ENCODE peak calls at places on chromosomes 2 and 18, in nine cellular contexts. X is aorta; E is small intestine; L is stimulated activated CD8-positive, alpha-beta memory T cell treated with anti-CD3 and anti-CD28 coated beads, Interleukin-7, amount 100 ng/mL, for 24 hours; F is mammary epithelial cell; H is NAMALWA; Q is fibroblast of mammary gland; V is mesendoderm; K is stimulated activated CD4-positive, alpha-beta T cell treated with anti-CD3 and anti-CD28 coated beads, Interleukin-4, amount 100 ng/mL, for 4 hours. P is an unnamed sample.

GRCh38 chr2:126864861-126865260 is 33.8 kb upstream of the TEX51 start:
- DNase-seq in X (no peak), E (no peak), L (no peak), F (no peak), H (no peak), Q (no peak), V (peak), K (no peak), P (no peak)

GRCh38 chr18:69957071-69957620 is 9.5 kb upstream of the CD226 start:
- DNase-seq in X (no peak), E (no peak), L (no peak), F (no peak), H (no peak), Q (no peak), V (no peak), K (no peak), P (no peak)

GRCh38 chr2:189836644-189837043 is 52.4 kb downstream of the PMS1 start:
- DNase-seq in X (no peak), E (no peak), L (no peak), F (no peak), H (no peak), Q (peak), V (peak), K (no peak), P (no peak)

GRCh38 chr2:200447139-200447855 is 62.6 kb downstream of the KCTD18 start:
- DNase-seq in X (no peak), E (no peak), L (no peak), F (no peak), H (no peak), Q (no peak), V (no peak), K (no peak), P (no peak)

GRCh38 chr2:88831792-88832248 is 140.3 kb downstream of the RPIA start:
- DNase-seq in X (no peak), E (peak), L (peak), F (no peak), H (peak), Q (peak), V (peak), K (peak), P (no peak)

GRCh38 chr2:218663901-218664300 is 4.4 kb downstream of the BCS1L start:
- DNase-seq in X (no peak), E (no peak), L (no peak), F (no peak), H (no peak), Q (no peak), V (no peak), K (no peak), P (no peak)

GRCh38 chr18:3397031-3397750 is 52.8 kb upstream of the TGIF1 start:
- DNase-seq in X (no peak), E (no peak), L (no peak), F (peak), H (no peak), Q (no peak), V (no peak), K (no peak), P (no peak)

GRCh38 chr2:237254369-237254861 is 159.5 kb downstream of the COL6A3 start:
- DNase-seq in X (no peak), E (no peak), L (no peak), F (no peak), H (no peak), Q (peak), V (no peak), K (no peak), P (no peak)

GRCh38 chr2:2147024-2147900 is 183.8 kb downstream of the MYT1L start:
- DNase-seq in X (no peak), E (no peak), L (no peak), F (no peak), H (no peak), Q (no peak), V (peak), K (no peak), P (no peak)

P was measured in heart left ventricle.